ENCODE peak calls at places on chromosomes 11 and 22, in ten cellular contexts. One of them, this sample, is unnamed.

GRCh38 chr11:11396290-11397042 is 43.4 kb upstream of the CSNK2A3 start:
- DNase-seq in HepG2: no peak
- DNase-seq in body of pancreas: no peak
- DNase-seq in ovary: no peak
- DNase-seq in Peyer's patch: no peak
- DNase-seq in heart left ventricle: no peak
- DNase-seq in A549: peak; percentile 50
- DNase-seq in tibial nerve: no peak
- DNase-seq in right lobe of liver: no peak
- DNase-seq in sigmoid colon: no peak
- DNase-seq in this sample: no peak

GRCh38 chr11:92317222-92317621 is 92.6 kb downstream of the FAT3 start:
- DNase-seq in HepG2: no peak
- DNase-seq in body of pancreas: no peak
- DNase-seq in ovary: no peak
- DNase-seq in Peyer's patch: no peak
- DNase-seq in heart left ventricle: no peak
- DNase-seq in A549: no peak
- DNase-seq in tibial nerve: no peak
- DNase-seq in right lobe of liver: no peak
- DNase-seq in sigmoid colon: no peak
- DNase-seq in this sample: no peak

GRCh38 chr11:15874699-15875098 is 481.6 kb downstream of the SOX6 start:
- DNase-seq in HepG2: no peak
- DNase-seq in body of pancreas: no peak
- DNase-seq in ovary: no peak
- DNase-seq in Peyer's patch: no peak
- DNase-seq in heart left ventricle: no peak
- DNase-seq in A549: no peak
- DNase-seq in tibial nerve: no peak
- DNase-seq in right lobe of liver: no peak
- DNase-seq in sigmoid colon: no peak
- DNase-seq in this sample: no peak

GRCh38 chr11:70490723-70491558 is 92.6 kb downstream of the CTTN start:
- DNase-seq in HepG2: no peak
- DNase-seq in body of pancreas: no peak
- DNase-seq in ovary: no peak
- DNase-seq in Peyer's patch: no peak
- DNase-seq in heart left ventricle: peak; percentile 19
- DNase-seq in A549: no peak
- DNase-seq in tibial nerve: no peak
- DNase-seq in right lobe of liver: peak; percentile 4
- DNase-seq in sigmoid colon: peak; percentile 48
- DNase-seq in this sample: no peak

GRCh38 chr11:19661827-19662226 is 50.8 kb upstream of the NAV2 start:
- DNase-seq in HepG2: no peak
- DNase-seq in body of pancreas: no peak
- DNase-seq in ovary: no peak
- DNase-seq in Peyer's patch: no peak
- DNase-seq in heart left ventricle: no peak
- DNase-seq in A549: no peak
- DNase-seq in tibial nerve: no peak
- DNase-seq in right lobe of liver: no peak
- DNase-seq in sigmoid colon: no peak
- DNase-seq in this sample: no peak

GRCh38 chr22:22109693-22110466 is 127.3 kb upstream of the TOP3B start:
- DNase-seq in HepG2: no peak
- DNase-seq in body of pancreas: no peak
- DNase-seq in ovary: no peak
- DNase-seq in Peyer's patch: no peak
- DNase-seq in heart left ventricle: no peak
- DNase-seq in A549: no peak
- DNase-seq in tibial nerve: no peak
- DNase-seq in right lobe of liver: no peak
- DNase-seq in sigmoid colon: no peak
- DNase-seq in this sample: no peak

GRCh38 chr22:42649261-42650056 is at the start of gene CYB5R3:
- DNase-seq in HepG2: peak; percentile 51
- DNase-seq in body of pancreas: peak; percentile 83
- DNase-seq in ovary: peak; percentile 86
- DNase-seq in Peyer's patch: peak; percentile 72
- DNase-seq in heart left ventricle: peak; percentile 89
- DNase-seq in A549: peak; percentile 83
- DNase-seq in tibial nerve: peak; percentile 68
- DNase-seq in right lobe of liver: peak; percentile 87
- DNase-seq in sigmoid colon: peak; percentile 92
- DNase-seq in this sample: peak; percentile 79

GRCh38 chr11:11155962-11156815 is 196.9 kb downstream of the CSNK2A3 start:
- DNase-seq in HepG2: no peak
- DNase-seq in body of pancreas: no peak
- DNase-seq in ovary: no peak
- DNase-seq in Peyer's patch: no peak
- DNase-seq in heart left ventricle: no peak
- DNase-seq in A549: peak; percentile 9
- DNase-seq in tibial nerve: no peak
- DNase-seq in right lobe of liver: no peak
- DNase-seq in sigmoid colon: no peak
- DNase-seq in this sample: no peak

GRCh38 chr11:119895981-119896380 is 167.0 kb upstream of the NECTIN1 start:
- DNase-seq in HepG2: no peak
- DNase-seq in body of pancreas: no peak
- DNase-seq in ovary: no peak
- DNase-seq in Peyer's patch: no peak
- DNase-seq in heart left ventricle: no peak
- DNase-seq in A549: no peak
- DNase-seq in tibial nerve: no peak
- DNase-seq in right lobe of liver: no peak
- DNase-seq in sigmoid colon: no peak
- DNase-seq in this sample: no peak

GRCh38 chr11:119894916-119895315 is 165.9 kb upstream of the NECTIN1 start:
- DNase-seq in HepG2: no peak
- DNase-seq in body of pancreas: no peak
- DNase-seq in ovary: no peak
- DNase-seq in Peyer's patch: no peak
- DNase-seq in heart left ventricle: no peak
- DNase-seq in A549: no peak
- DNase-seq in tibial nerve: no peak
- DNase-seq in right lobe of liver: no peak
- DNase-seq in sigmoid colon: no peak
- DNase-seq in this sample: no peak

GRCh38 chr11:119896387-119897045 is 167.5 kb upstream of the NECTIN1 start:
- DNase-seq in HepG2: no peak
- DNase-seq in body of pancreas: no peak
- DNase-seq in ovary: no peak
- DNase-seq in Peyer's patch: no peak
- DNase-seq in heart left ventricle: no peak
- DNase-seq in A549: no peak
- DNase-seq in tibial nerve: no peak
- DNase-seq in right lobe of liver: no peak
- DNase-seq in sigmoid colon: no peak
- DNase-seq in this sample: no peak

GRCh38 chr11:119897046-119897440 is 168.0 kb upstream of the NECTIN1 start:
- DNase-seq in HepG2: no peak
- DNase-seq in body of pancreas: no peak
- DNase-seq in ovary: no peak
- DNase-seq in Peyer's patch: no peak
- DNase-seq in heart left ventricle: no peak
- DNase-seq in A549: no peak
- DNase-seq in tibial nerve: no peak
- DNase-seq in right lobe of liver: no peak
- DNase-seq in sigmoid colon: no peak
- DNase-seq in this sample: no peak

DNA sequence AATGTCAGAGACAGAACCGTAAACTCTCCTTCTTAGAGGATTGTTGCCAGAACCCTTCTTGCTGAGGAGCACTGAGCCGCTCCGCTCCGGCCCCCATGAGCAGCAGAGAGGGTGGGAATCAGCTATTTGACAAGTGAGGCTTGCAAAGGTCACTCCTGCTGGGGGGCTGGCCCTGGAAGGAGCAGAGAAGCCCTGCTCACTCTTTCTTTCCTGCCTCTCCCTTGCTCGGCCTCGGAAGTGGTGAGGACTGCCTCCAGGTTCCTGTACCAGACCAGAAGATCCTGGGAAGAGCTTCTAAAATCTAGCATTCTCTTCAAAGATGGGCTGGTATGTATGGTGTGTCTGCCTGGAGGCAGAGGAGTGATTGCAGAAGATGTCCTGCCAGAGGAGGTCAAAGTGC is 168.6 kb upstream of the NECTIN1 start:
- DNase-seq in HepG2: no peak
- DNase-seq in body of pancreas: no peak
- DNase-seq in ovary: no peak
- DNase-seq in Peyer's patch: no peak
- DNase-seq in heart left ventricle: no peak
- DNase-seq in A549: no peak
- DNase-seq in tibial nerve: no peak
- DNase-seq in right lobe of liver: no peak
- DNase-seq in sigmoid colon: no peak
- DNase-seq in this sample: no peak
- TF ChIP-seq CTCF in HepG2: no peak
- TF ChIP-seq CTCF in body of pancreas: no peak
- TF ChIP-seq CTCF in ovary: no peak
- TF ChIP-seq CTCF in Peyer's patch: no peak
- TF ChIP-seq CTCF in heart left ventricle: no peak
- TF ChIP-seq CTCF in A549: no peak
- TF ChIP-seq CTCF in tibial nerve: no peak
- TF ChIP-seq CTCF in right lobe of liver: no peak
- TF ChIP-seq CTCF in sigmoid colon: no peak
- TF ChIP-seq CTCF in this sample: no peak

DNA sequence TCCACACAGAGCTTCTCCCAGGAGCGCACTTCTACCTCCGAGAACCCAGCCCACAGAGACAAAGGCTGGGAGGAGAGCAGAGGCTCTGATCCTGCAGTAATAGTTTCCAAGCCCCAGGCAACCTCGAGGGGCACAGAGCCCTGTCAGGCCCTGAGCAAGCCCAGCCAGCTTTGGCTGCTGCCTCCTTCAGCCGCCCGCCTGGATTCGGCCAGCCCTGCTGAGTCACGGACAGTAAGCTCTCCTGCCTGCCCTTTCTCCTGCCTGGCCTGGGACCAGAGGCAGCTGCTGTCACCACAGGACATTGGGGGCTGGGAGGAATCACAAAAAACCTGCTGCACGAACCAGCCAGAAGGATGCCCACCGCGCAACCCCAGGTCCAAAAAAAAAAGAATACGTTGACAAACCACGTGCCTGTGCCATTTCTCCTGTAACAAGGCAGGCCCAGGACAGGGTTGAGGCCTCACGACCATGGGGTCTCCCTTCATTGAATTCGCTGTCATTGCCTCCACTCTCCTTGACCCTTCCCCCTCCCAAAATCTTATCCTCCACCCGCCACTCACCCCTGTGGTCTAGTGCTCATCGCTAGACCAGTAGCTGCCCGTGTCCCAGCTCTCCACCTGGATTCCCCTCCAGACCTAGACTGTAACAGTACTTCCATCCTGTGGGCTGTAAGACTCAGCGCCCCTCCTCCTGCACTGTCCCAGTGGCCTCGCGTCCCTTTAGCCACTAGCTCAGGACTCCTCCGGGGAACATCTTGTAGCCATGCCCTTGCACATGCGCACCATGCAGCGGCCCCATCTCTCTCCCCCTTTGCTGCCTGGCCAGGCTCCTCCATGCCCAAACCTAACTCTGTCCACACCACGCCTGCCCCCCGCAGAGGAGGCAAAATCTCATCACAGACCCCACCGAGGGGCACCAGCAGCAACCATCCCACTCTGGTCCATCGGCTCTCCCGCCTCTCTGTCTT is 7.4 kb upstream of the SLC22A12 start:
- DNase-seq in HepG2: no peak
- DNase-seq in body of pancreas: no peak
- DNase-seq in ovary: no peak
- DNase-seq in Peyer's patch: no peak
- DNase-seq in heart left ventricle: peak; percentile 50
- DNase-seq in A549: no peak
- DNase-seq in tibial nerve: no peak
- DNase-seq in right lobe of liver: no peak
- DNase-seq in sigmoid colon: peak; percentile 50
- DNase-seq in this sample: no peak
- H3K4me3 ChIP-seq in HepG2: no peak overlapping the region
- H3K4me3 ChIP-seq in body of pancreas: no peak overlapping the region
- H3K4me3 ChIP-seq in ovary: no peak overlapping the region
- H3K4me3 ChIP-seq in Peyer's patch: no peak overlapping the region
- H3K4me3 ChIP-seq in heart left ventricle: no peak overlapping the region
- H3K4me3 ChIP-seq in A549: no peak overlapping the region
- H3K4me3 ChIP-seq in tibial nerve: no peak overlapping the region
- H3K4me3 ChIP-seq in right lobe of liver: no peak overlapping the region
- H3K4me3 ChIP-seq in sigmoid colon: no peak overlapping the region
- H3K4me3 ChIP-seq in this sample: no peak overlapping the region

GRCh38 chr11:60938500-60938899 is 13.5 kb downstream of the SLC15A3 start:
- DNase-seq in HepG2: no peak
- DNase-seq in body of pancreas: no peak
- DNase-seq in ovary: no peak
- DNase-seq in Peyer's patch: no peak
- DNase-seq in heart left ventricle: no peak
- DNase-seq in A549: no peak
- DNase-seq in tibial nerve: no peak
- DNase-seq in right lobe of liver: no peak
- DNase-seq in sigmoid colon: no peak
- DNase-seq in this sample: peak; percentile 70
- TF ChIP-seq POLR2A in HepG2: no peak
- TF ChIP-seq POLR2A in body of pancreas: no peak
- TF ChIP-seq POLR2A in ovary: no peak
- TF ChIP-seq POLR2A in Peyer's patch: no peak
- TF ChIP-seq POLR2A in heart left ventricle: no peak
- TF ChIP-seq POLR2A in A549: no peak
- TF ChIP-seq POLR2A in tibial nerve: no peak
- TF ChIP-seq POLR2A in right lobe of liver: no peak
- TF ChIP-seq POLR2A in sigmoid colon: no peak
- TF ChIP-seq POLR2A in this sample: no peak

GRCh38 chr11:126308271-126308671 is 4.4 kb downstream of the DCPS start:
- DNase-seq in HepG2: no peak
- DNase-seq in body of pancreas: no peak
- DNase-seq in ovary: no peak
- DNase-seq in Peyer's patch: no peak
- DNase-seq in heart left ventricle: no peak
- DNase-seq in A549: no peak
- DNase-seq in tibial nerve: no peak
- DNase-seq in right lobe of liver: no peak
- DNase-seq in sigmoid colon: no peak
- DNase-seq in this sample: no peak

GRCh38 chr11:126305699-126306098 is 1.8 kb downstream of the DCPS start:
- DNase-seq in HepG2: no peak
- DNase-seq in body of pancreas: no peak
- DNase-seq in ovary: no peak
- DNase-seq in Peyer's patch: no peak
- DNase-seq in heart left ventricle: no peak
- DNase-seq in A549: no peak
- DNase-seq in tibial nerve: no peak
- DNase-seq in right lobe of liver: no peak
- DNase-seq in sigmoid colon: no peak
- DNase-seq in this sample: no peak

GRCh38 chr11:126310229-126310991 is 6.5 kb downstream of the DCPS start:
- DNase-seq in HepG2: peak; percentile 63
- DNase-seq in body of pancreas: peak; percentile 69
- DNase-seq in ovary: peak; percentile 85
- DNase-seq in Peyer's patch: peak; percentile 52
- DNase-seq in heart left ventricle: peak; percentile 78
- DNase-seq in A549: peak; percentile 60
- DNase-seq in tibial nerve: peak; percentile 86
- DNase-seq in right lobe of liver: peak; percentile 69
- DNase-seq in sigmoid colon: peak; percentile 86
- DNase-seq in this sample: peak; percentile 73

GRCh38 chr11:126304457-126305072 is 705 bp downstream of the DCPS start:
- DNase-seq in HepG2: no peak
- DNase-seq in body of pancreas: no peak
- DNase-seq in ovary: no peak
- DNase-seq in Peyer's patch: no peak
- DNase-seq in heart left ventricle: no peak
- DNase-seq in A549: no peak
- DNase-seq in tibial nerve: no peak
- DNase-seq in right lobe of liver: no peak
- DNase-seq in sigmoid colon: peak; percentile 52
- DNase-seq in this sample: no peak

GRCh38 chr11:126307706-126308105 is 3.8 kb downstream of the DCPS start:
- DNase-seq in HepG2: peak; percentile 35
- DNase-seq in body of pancreas: no peak
- DNase-seq in ovary: no peak
- DNase-seq in Peyer's patch: no peak
- DNase-seq in heart left ventricle: no peak
- DNase-seq in A549: peak; percentile 40
- DNase-seq in tibial nerve: no peak
- DNase-seq in right lobe of liver: no peak
- DNase-seq in sigmoid colon: no peak
- DNase-seq in this sample: no peak
- TF ChIP-seq CTCF in HepG2: peak; percentile 57
- TF ChIP-seq CTCF in body of pancreas: no peak
- TF ChIP-seq CTCF in ovary: no peak
- TF ChIP-seq CTCF in Peyer's patch: no peak
- TF ChIP-seq CTCF in heart left ventricle: peak; percentile 45
- TF ChIP-seq CTCF in A549: peak; percentile 18
- TF ChIP-seq CTCF in tibial nerve: no peak
- TF ChIP-seq CTCF in right lobe of liver: peak; percentile 22
- TF ChIP-seq CTCF in sigmoid colon: no peak
- TF ChIP-seq CTCF in this sample: no peak

This sample was measured in lower leg skin.